ENCODE peak calls at places on chromosomes 13 and 19, in eight cellular contexts. Z is cardiac fibroblast, M is heart right ventricle, Y is cardiac muscle cell, P is kidney epithelial cell, V is GM12864, G is suprapubic skin, X is testis. J is an unnamed sample.

GRCh38 chr19:39677931-39678889 is 22.5 kb downstream of the LGALS16 start:
- DNase-seq in Z (peak; percentile 5), M (no peak), Y (no peak), P (no peak), V (no peak), G (no peak), X (no peak), J (no peak)

GRCh38 chr19:56083668-56084067 is 37.4 kb downstream of the ZNF787 start:
- DNase-seq in Z (no peak), M (no peak), Y (no peak), P (no peak), V (no peak), G (no peak), X (no peak), J (no peak)

GRCh38 chr13:94548382-94549240 is 47.3 kb downstream of the TGDS start:
- DNase-seq in Z (peak; percentile 51), M (peak; percentile 47), Y (peak; percentile 52), P (no peak), V (peak; percentile 26), G (peak; percentile 79), X (peak; percentile 71), J (peak; percentile 7)

GRCh38 chr19:11814707-11815050 is 606 bp downstream of the ZNF440 start:
- DNase-seq in Z (peak; percentile 47), M (no peak), Y (peak; percentile 53), P (no peak), V (no peak), G (no peak), X (no peak), J (no peak)

GRCh38 chr13:55577847-55578210 is 1562.9 kb upstream of the PRR20A start:
- DNase-seq in Z (no peak), M (no peak), Y (no peak), P (no peak), V (no peak), G (no peak), X (no peak), J (no peak)

GRCh38 chr19:39400997-39401548 is 5.6 kb upstream of the ZFP36 start:
- DNase-seq in Z (no peak), M (no peak), Y (no peak), P (no peak), V (no peak), G (no peak), X (no peak), J (no peak)

GRCh38 chr19:18086590-18087138 is at the start of gene IL12RB1:
- DNase-seq in Z (no peak), M (no peak), Y (no peak), P (no peak), V (no peak), G (no peak), X (no peak), J (no peak)

GRCh38 chr13:109870281-109871017 is 84.1 kb upstream of the IRS2 start:
- DNase-seq in Z (no peak), M (no peak), Y (no peak), P (no peak), V (no peak), G (no peak), X (no peak), J (no peak)

GRCh38 chr19:14405758-14406644 is 13.1 kb downstream of the DDX39A start:
- DNase-seq in Z (peak; percentile 82), M (peak; percentile 89), Y (peak; percentile 95), P (no peak), V (peak; percentile 49), G (peak; percentile 92), X (peak; percentile 92), J (no peak)

GRCh38 chr19:46490774-46491173 is 4.9 kb downstream of the PNMA8B start:
- DNase-seq in Z (no peak), M (no peak), Y (no peak), P (no peak), V (no peak), G (no peak), X (no peak), J (no peak)

GRCh38 chr13:72651196-72651595 is 76.2 kb downstream of the MZT1 start:
- DNase-seq in Z (peak; percentile 5), M (no peak), Y (no peak), P (no peak), V (no peak), G (no peak), X (peak; percentile 18), J (no peak)

GRCh38 chr19:30360378-30361106 is 11.6 kb upstream of the ZNF536 start:
- DNase-seq in Z (no peak), M (no peak), Y (no peak), P (no peak), V (no peak), G (peak; percentile 62), X (no peak), J (no peak)

GRCh38 chr19:32919365-32919764 is 49.8 kb upstream of the SLC7A9 start:
- DNase-seq in Z (no peak), M (no peak), Y (no peak), P (no peak), V (no peak), G (no peak), X (no peak), J (no peak)

GRCh38 chr19:38800577-38801347 is 11.8 kb downstream of the LGALS7B start:
- DNase-seq in Z (no peak), M (no peak), Y (no peak), P (no peak), V (no peak), G (no peak), X (no peak), J (no peak)

GRCh38 chr19:15223649-15224371 is 8.4 kb downstream of the EPHX3 start:
- DNase-seq in Z (peak; percentile 41), M (no peak), Y (peak; percentile 32), P (no peak), V (no peak), G (no peak), X (no peak), J (no peak)

GRCh38 chr13:53052675-53053074 is 24.1 kb downstream of the OLFM4 start:
- DNase-seq in Z (no peak), M (no peak), Y (no peak), P (no peak), V (no peak), G (no peak), X (no peak), J (no peak)
- TF ChIP-seq CTCF in Z (no peak), M (no peak), Y (no peak), P (no peak), V (no peak), G (no peak), X (no peak), J (no peak)

GRCh38 chr13:42216422-42216735 is 55.6 kb upstream of the AKAP11 start:
- DNase-seq in Z (no peak), M (no peak), Y (no peak), P (no peak), V (no peak), G (no peak), X (no peak), J (no peak)
- TF ChIP-seq CTCF in Z (no peak), M (no peak), Y (no peak), P (no peak), V (no peak), G (no peak), X (no peak), J (no peak)

DNA sequence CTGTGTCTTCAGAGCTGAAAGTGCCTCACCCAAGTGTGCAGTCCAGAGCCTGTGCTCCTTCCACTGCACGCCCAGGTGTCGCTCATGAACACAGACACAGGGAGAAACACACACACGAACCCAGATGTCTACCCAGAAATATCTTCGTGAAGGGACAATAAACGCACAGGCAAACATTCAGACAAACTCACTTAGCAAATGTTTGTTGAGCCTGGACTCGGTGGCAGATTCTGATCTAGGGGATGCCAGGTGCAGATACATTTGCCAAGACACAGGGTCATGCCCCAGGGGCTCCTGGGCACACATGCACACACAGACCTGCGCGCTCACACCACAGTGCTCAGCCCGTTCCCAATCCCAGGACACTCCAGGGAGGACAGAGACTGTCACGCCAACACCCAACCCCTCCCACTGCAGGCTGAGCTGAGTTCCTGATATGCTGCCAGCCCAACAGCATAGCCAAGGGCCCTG is 31.9 kb downstream of the SCGB2B2 start:
- DNase-seq in Z (no peak), M (no peak), Y (no peak), P (no peak), V (no peak), G (no peak), X (no peak), J (no peak)
- TF ChIP-seq CTCF in Z (no peak), M (no peak), Y (no peak), P (no peak), V (no peak), G (no peak), X (no peak), J (no peak)

GRCh38 chr13:88978607-88979006 is 1307.4 kb downstream of the SLITRK5 start:
- DNase-seq in Z (no peak), M (no peak), Y (no peak), P (no peak), V (no peak), G (no peak), X (no peak), J (no peak)

DNA sequence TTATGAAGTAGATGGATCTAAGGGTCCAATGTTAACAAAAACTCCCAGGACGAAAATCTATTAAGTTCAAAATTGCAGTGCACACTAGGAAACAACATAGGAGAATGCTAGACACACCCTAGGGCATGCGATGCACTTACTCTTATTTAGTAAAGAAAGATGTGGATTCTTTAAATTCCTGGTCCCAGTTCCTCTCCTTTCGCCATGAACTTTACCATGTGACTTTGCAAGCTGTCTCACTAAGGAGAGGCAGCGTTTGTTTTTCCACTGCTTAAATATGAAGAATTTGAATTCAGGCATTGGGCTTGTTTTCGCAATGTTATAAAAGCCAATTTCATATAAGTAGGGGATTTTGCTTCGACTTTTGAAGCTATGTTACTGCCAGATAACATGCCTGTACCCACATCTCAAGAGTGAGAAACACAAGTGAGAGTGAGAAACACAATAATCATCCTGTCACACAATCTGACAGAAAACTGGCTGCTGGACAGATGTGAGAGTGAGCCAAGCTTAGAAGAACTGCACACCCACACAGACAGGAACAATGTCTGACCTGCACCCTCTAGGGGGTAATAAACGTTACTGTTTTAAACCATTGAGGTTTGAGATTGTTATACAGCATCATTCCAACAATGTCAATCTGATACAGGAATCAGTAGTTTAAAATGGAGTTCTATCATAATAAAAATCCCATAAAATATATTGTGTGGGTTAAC is 1308.5 kb downstream of the SLITRK5 start:
- DNase-seq in Z (no peak), M (no peak), Y (peak; percentile 9), P (no peak), V (no peak), G (no peak), X (no peak), J (no peak)
- TF ChIP-seq CTCF in Z (no peak), M (no peak), Y (no peak), P (no peak), V (no peak), G (no peak), X (no peak), J (no peak)

DNA sequence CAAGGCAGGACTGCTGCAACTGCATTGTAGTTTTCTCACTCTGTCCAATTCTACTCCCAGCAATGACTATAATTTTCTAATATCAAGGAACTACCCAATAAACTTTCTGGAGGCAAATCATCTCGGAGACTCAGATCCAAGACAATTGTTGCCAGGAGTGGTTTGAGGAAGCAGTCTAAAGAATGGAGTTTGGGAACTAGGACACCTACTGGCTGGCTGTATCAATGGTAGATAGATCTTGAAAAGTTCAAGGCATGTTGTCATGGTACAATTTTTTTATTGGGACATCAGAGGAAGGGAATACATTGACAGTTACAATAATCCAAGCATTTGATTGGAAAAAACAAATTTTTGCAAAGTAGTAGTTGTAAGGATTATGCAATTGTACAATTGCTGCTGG is 648.3 kb upstream of the SLITRK6 start:
- DNase-seq in Z (no peak), M (no peak), Y (no peak), P (no peak), V (no peak), G (no peak), X (no peak), J (no peak)
- TF ChIP-seq CTCF in Z (no peak), M (no peak), Y (no peak), P (no peak), V (no peak), G (no peak), X (no peak), J (no peak)

GRCh38 chr13:35953537-35954206 is 177.5 kb downstream of the DCLK1 start:
- DNase-seq in Z (peak; percentile 98), M (peak; percentile 60), Y (peak; percentile 95), P (peak; percentile 49), V (no peak), G (peak; percentile 83), X (peak; percentile 87), J (peak; percentile 85)
- TF ChIP-seq CTCF in Z (peak; percentile 74), M (peak; percentile 57), Y (peak; percentile 75), P (peak; percentile 71), V (no peak), G (peak; percentile 39), X (peak; percentile 50), J (peak; percentile 77)